ENCODE peak calls at places on chromosomes 7 and 10, in four cellular contexts. One of them, this sample, is unnamed.
A peak's percentile ranks its signal among the peaks of the same experiment; 100 is the strongest.

GRCh38 chr10:21479553-21480315 is 45.7 kb downstream of the SKIDA1 start:
- DNase-seq in IMR-90: no peak
- DNase-seq in mesendoderm: no peak
- DNase-seq in H9: no peak
- DNase-seq in this sample: no peak

GRCh38 chr7:24401628-24402593 is 117.9 kb downstream of the NPY start:
- DNase-seq in IMR-90: peak; percentile 40
- DNase-seq in mesendoderm: peak; percentile 36
- DNase-seq in H9: no peak
- DNase-seq in this sample: no peak

GRCh38 chr7:88922944-88923343 is 127.4 kb upstream of the TEX47 start:
- DNase-seq in IMR-90: no peak
- DNase-seq in mesendoderm: no peak
- DNase-seq in H9: no peak
- DNase-seq in this sample: no peak

GRCh38 chr7:18535811-18536413 is 40.4 kb downstream of the HDAC9 start:
- DNase-seq in IMR-90: no peak
- DNase-seq in mesendoderm: no peak
- DNase-seq in H9: no peak
- DNase-seq in this sample: no peak

GRCh38 chr10:24467094-24467493 is 256.6 kb downstream of the ARHGAP21 start:
- DNase-seq in IMR-90: no peak
- DNase-seq in mesendoderm: no peak
- DNase-seq in H9: no peak
- DNase-seq in this sample: no peak

GRCh38 chr7:30906014-30906413 is 5.6 kb upstream of the AQP1 start:
- DNase-seq in IMR-90: no peak
- DNase-seq in mesendoderm: no peak
- DNase-seq in H9: no peak
- DNase-seq in this sample: no peak

GRCh38 chr10:124917939-124918830 is 23.7 kb upstream of the ZRANB1 start:
- DNase-seq in IMR-90: peak; percentile 84
- DNase-seq in mesendoderm: no peak
- DNase-seq in H9: no peak
- DNase-seq in this sample: no peak

GRCh38 chr7:120837599-120837998 is 20.3 kb downstream of the TSPAN12 start:
- DNase-seq in IMR-90: no peak
- DNase-seq in mesendoderm: no peak
- DNase-seq in H9: no peak
- DNase-seq in this sample: no peak

GRCh38 chr10:95770084-95770720 is 14.2 kb downstream of the ENTPD1 start:
- DNase-seq in IMR-90: no peak
- DNase-seq in mesendoderm: no peak
- DNase-seq in H9: no peak
- DNase-seq in this sample: no peak

GRCh38 chr10:17562572-17562971 is 54.6 kb downstream of the HACD1 start:
- DNase-seq in IMR-90: peak; percentile 69
- DNase-seq in mesendoderm: peak; percentile 51
- DNase-seq in H9: no peak
- DNase-seq in this sample: no peak

GRCh38 chr7:75536491-75536890 is 44.4 kb downstream of the SPDYE5 start:
- DNase-seq in IMR-90: no peak
- DNase-seq in mesendoderm: no peak
- DNase-seq in H9: no peak
- DNase-seq in this sample: peak; percentile 10

DNA sequence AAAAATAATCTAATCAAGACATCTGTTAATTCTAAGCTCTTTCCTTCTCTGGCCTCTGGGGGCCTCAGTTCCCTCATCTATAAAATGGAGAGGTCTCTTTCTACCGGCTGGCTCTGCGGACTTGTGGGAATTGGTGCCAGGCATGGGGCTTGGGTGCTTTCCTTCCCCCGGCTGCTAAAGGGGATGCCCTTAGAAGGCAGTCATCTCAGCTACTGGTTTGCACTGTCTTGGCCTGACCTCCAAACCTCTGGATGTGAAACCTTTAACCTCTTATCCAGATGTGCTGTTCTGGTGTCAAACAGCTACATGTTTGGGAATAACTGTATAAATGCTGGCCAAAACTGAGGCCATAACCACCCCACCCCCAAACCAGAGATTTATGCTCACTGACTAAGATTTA is 320.0 kb downstream of the RPS24 start:
- DNase-seq in IMR-90: no peak
- DNase-seq in mesendoderm: no peak
- DNase-seq in H9: no peak
- DNase-seq in this sample: no peak
- H3K56ac ChIP-seq in IMR-90: no peak overlapping the region
- H3K56ac ChIP-seq in mesendoderm: no peak overlapping the region
- H3K56ac ChIP-seq in H9: no peak overlapping the region
- H3K56ac ChIP-seq in this sample: no peak overlapping the region

GRCh38 chr7:155412416-155413253 is 45.3 kb upstream of the EN2 start:
- DNase-seq in IMR-90: peak; percentile 6
- DNase-seq in mesendoderm: peak; percentile 77
- DNase-seq in H9: peak; percentile 79
- DNase-seq in this sample: peak; percentile 87
- H3K56ac ChIP-seq in IMR-90: no peak overlapping the region
- H3K56ac ChIP-seq in mesendoderm: no peak overlapping the region
- H3K56ac ChIP-seq in H9: no peak overlapping the region
- H3K56ac ChIP-seq in this sample: no peak overlapping the region

DNA sequence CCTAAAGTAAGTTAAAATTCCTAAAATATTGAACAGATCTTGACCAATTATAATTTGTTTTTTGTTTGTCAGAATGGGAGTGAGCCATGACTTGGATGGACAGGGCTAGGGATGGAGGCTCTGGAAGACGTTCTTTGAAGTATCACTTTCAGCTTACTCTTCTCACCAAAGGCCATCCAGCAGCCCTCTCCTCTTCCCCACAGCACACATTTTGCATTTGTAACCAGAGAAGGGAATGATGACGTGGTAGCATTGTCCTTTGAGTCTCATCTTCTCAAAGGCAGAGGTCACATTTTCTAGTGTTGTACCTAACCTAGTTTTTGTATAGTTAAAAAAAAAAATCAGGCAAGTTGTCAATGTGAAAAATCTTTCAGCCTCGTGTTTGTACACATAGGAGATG is 43.8 kb upstream of the AGR3 start:
- DNase-seq in IMR-90: no peak
- DNase-seq in mesendoderm: no peak
- DNase-seq in H9: no peak
- DNase-seq in this sample: no peak
- H3K56ac ChIP-seq in IMR-90: no peak overlapping the region
- H3K56ac ChIP-seq in mesendoderm: no peak overlapping the region
- H3K56ac ChIP-seq in H9: no peak overlapping the region
- H3K56ac ChIP-seq in this sample: no peak overlapping the region

DNA sequence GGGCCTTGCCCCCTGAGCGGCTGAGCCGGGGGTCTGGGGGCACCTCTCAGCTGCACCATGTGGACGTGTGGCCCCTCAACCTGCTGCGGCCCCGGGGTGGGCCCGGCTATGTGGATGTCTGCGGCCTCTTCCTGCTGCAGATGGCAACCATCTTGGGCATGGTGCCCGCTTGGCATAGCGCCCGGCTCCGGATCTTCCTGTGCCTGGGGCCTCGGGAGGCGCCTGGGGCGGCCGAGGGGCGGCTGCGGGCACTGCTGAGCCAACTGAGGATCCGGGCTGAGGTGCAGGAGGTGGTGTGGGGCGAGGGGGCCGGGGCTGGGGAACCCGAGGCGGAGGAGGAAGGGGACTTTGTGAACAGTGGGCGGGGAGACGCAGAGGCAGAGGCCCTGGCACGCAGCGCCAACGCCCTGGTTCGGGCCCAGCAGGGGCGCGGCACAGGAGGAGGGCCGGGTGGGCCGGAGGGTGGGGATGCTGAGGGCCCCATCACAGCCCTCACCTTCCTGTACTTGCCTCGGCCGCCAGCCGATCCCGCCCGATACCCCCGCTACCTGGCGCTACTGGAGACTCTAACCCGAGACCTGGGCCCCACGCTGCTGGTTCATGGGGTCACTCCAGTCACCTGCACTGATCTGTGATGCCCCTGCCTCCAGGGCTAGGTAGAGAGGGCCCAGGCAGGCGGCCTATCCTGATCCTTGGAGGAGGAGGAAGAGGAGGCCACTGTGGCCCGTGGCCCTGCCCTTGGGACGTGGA is 1.0 kb upstream of the TRIP6 start:
- DNase-seq in IMR-90: no peak
- DNase-seq in mesendoderm: no peak
- DNase-seq in H9: no peak
- DNase-seq in this sample: no peak
- H3K56ac ChIP-seq in IMR-90: no peak overlapping the region
- H3K56ac ChIP-seq in mesendoderm: peak overlapping the region; percentile 93
- H3K56ac ChIP-seq in H9: no peak overlapping the region
- H3K56ac ChIP-seq in this sample: no peak overlapping the region

GRCh38 chr7:20188551-20188950 is 28.6 kb downstream of the MACC1 start:
- DNase-seq in IMR-90: no peak
- DNase-seq in mesendoderm: no peak
- DNase-seq in H9: no peak
- DNase-seq in this sample: no peak
- H3K56ac ChIP-seq in IMR-90: no peak overlapping the region
- H3K56ac ChIP-seq in mesendoderm: no peak overlapping the region
- H3K56ac ChIP-seq in H9: no peak overlapping the region
- H3K56ac ChIP-seq in this sample: no peak overlapping the region

GRCh38 chr7:7249814-7250213 is 67.5 kb downstream of the C1GALT1 start:
- DNase-seq in IMR-90: no peak
- DNase-seq in mesendoderm: no peak
- DNase-seq in H9: no peak
- DNase-seq in this sample: no peak
- H3K56ac ChIP-seq in IMR-90: no peak overlapping the region
- H3K56ac ChIP-seq in mesendoderm: no peak overlapping the region
- H3K56ac ChIP-seq in H9: no peak overlapping the region
- H3K56ac ChIP-seq in this sample: no peak overlapping the region

This sample was measured in H1.